ENCODE peak calls at places on chromosome 14, in eight cellular contexts. One of them, this sample, is unnamed.

GRCh38 chr14:72535485-72535884 is 358.4 kb downstream of the DPF3 start:
- DNase-seq in adipocyte: no peak
- DNase-seq in right lobe of liver: no peak
- DNase-seq in fibroblast of pulmonary artery: no peak
- DNase-seq in cardiac muscle cell: no peak
- DNase-seq in GM23248: no peak
- DNase-seq in lower lobe of right lung: no peak
- DNase-seq in adrenal gland: no peak
- DNase-seq in this sample: no peak

GRCh38 chr14:65019944-65020566 is 33.4 kb downstream of the FNTB start:
- DNase-seq in fibroblast of pulmonary artery: peak; percentile 92
- DNase-seq in adrenal gland: peak; percentile 47
- DNase-seq in adipocyte: peak; percentile 82
- DNase-seq in GM23248: peak; percentile 84
- DNase-seq in right lobe of liver: no peak
- DNase-seq in lower lobe of right lung: no peak
- DNase-seq in cardiac muscle cell: peak; percentile 89
- DNase-seq in this sample: no peak

GRCh38 chr14:32967421-32967820 is 28.7 kb downstream of the NPAS3 start:
- DNase-seq in adipocyte: no peak
- DNase-seq in fibroblast of pulmonary artery: no peak
- DNase-seq in adrenal gland: no peak
- DNase-seq in GM23248: no peak
- DNase-seq in lower lobe of right lung: no peak
- DNase-seq in cardiac muscle cell: no peak
- DNase-seq in right lobe of liver: no peak
- DNase-seq in this sample: no peak

GRCh38 chr14:77023001-77023996 is 5.2 kb downstream of the IRF2BPL start:
- DNase-seq in GM23248: peak; percentile 67
- DNase-seq in fibroblast of pulmonary artery: peak; percentile 57
- DNase-seq in adrenal gland: no peak
- DNase-seq in lower lobe of right lung: peak; percentile 48
- DNase-seq in cardiac muscle cell: peak; percentile 70
- DNase-seq in right lobe of liver: peak; percentile 93
- DNase-seq in adipocyte: peak; percentile 73
- DNase-seq in this sample: peak; percentile 76

GRCh38 chr14:90839024-90839888 is 23.0 kb upstream of the TTC7B start:
- DNase-seq in adrenal gland: no peak
- DNase-seq in GM23248: peak; percentile 75
- DNase-seq in lower lobe of right lung: no peak
- DNase-seq in fibroblast of pulmonary artery: peak; percentile 67
- DNase-seq in cardiac muscle cell: peak; percentile 68
- DNase-seq in adipocyte: peak; percentile 41
- DNase-seq in right lobe of liver: no peak
- DNase-seq in this sample: no peak

GRCh38 chr14:104293851-104294627 is 155.7 kb downstream of the KIF26A start:
- DNase-seq in adipocyte: no peak
- DNase-seq in fibroblast of pulmonary artery: no peak
- DNase-seq in adrenal gland: no peak
- DNase-seq in lower lobe of right lung: peak; percentile 41
- DNase-seq in cardiac muscle cell: no peak
- DNase-seq in GM23248: peak; percentile 4
- DNase-seq in right lobe of liver: peak; percentile 45
- DNase-seq in this sample: peak; percentile 49

GRCh38 chr14:53692451-53693330 is 263.9 kb downstream of the BMP4 start:
- DNase-seq in adipocyte: no peak
- DNase-seq in fibroblast of pulmonary artery: no peak
- DNase-seq in adrenal gland: no peak
- DNase-seq in cardiac muscle cell: no peak
- DNase-seq in lower lobe of right lung: no peak
- DNase-seq in right lobe of liver: no peak
- DNase-seq in GM23248: no peak
- DNase-seq in this sample: no peak

GRCh38 chr14:74867673-74868072 is 8.3 kb downstream of the PROX2 start:
- DNase-seq in lower lobe of right lung: no peak
- DNase-seq in adipocyte: peak; percentile 82
- DNase-seq in fibroblast of pulmonary artery: peak; percentile 50
- DNase-seq in GM23248: peak; percentile 83
- DNase-seq in right lobe of liver: no peak
- DNase-seq in cardiac muscle cell: peak; percentile 72
- DNase-seq in adrenal gland: no peak
- DNase-seq in this sample: peak; percentile 65

GRCh38 chr14:84465890-84466289 is 1064.1 kb upstream of the FLRT2 start:
- DNase-seq in cardiac muscle cell: peak; percentile 10
- DNase-seq in right lobe of liver: no peak
- DNase-seq in lower lobe of right lung: no peak
- DNase-seq in adrenal gland: no peak
- DNase-seq in GM23248: no peak
- DNase-seq in adipocyte: no peak
- DNase-seq in fibroblast of pulmonary artery: no peak
- DNase-seq in this sample: no peak

GRCh38 chr14:41607966-41608663 is 1.4 kb downstream of the LRFN5 start:
- DNase-seq in GM23248: peak; percentile 45
- DNase-seq in right lobe of liver: no peak
- DNase-seq in fibroblast of pulmonary artery: no peak
- DNase-seq in lower lobe of right lung: no peak
- DNase-seq in adipocyte: no peak
- DNase-seq in adrenal gland: no peak
- DNase-seq in cardiac muscle cell: no peak
- DNase-seq in this sample: no peak

GRCh38 chr14:80575763-80576162 is 364.5 kb upstream of the DIO2 start:
- DNase-seq in lower lobe of right lung: no peak
- DNase-seq in adipocyte: no peak
- DNase-seq in adrenal gland: no peak
- DNase-seq in right lobe of liver: no peak
- DNase-seq in fibroblast of pulmonary artery: no peak
- DNase-seq in GM23248: no peak
- DNase-seq in cardiac muscle cell: no peak
- DNase-seq in this sample: no peak

GRCh38 chr14:92783813-92784431 is 10.2 kb upstream of the GOLGA5 start:
- DNase-seq in cardiac muscle cell: peak; percentile 79
- DNase-seq in adipocyte: peak; percentile 84
- DNase-seq in fibroblast of pulmonary artery: peak; percentile 83
- DNase-seq in right lobe of liver: no peak
- DNase-seq in adrenal gland: peak; percentile 40
- DNase-seq in GM23248: peak; percentile 68
- DNase-seq in lower lobe of right lung: no peak
- DNase-seq in this sample: peak; percentile 86

GRCh38 chr14:65588426-65589140 is 176.1 kb downstream of the FUT8 start:
- DNase-seq in fibroblast of pulmonary artery: no peak
- DNase-seq in right lobe of liver: no peak
- DNase-seq in adrenal gland: no peak
- DNase-seq in GM23248: no peak
- DNase-seq in adipocyte: peak; percentile 36
- DNase-seq in lower lobe of right lung: no peak
- DNase-seq in cardiac muscle cell: peak; percentile 23
- DNase-seq in this sample: no peak

GRCh38 chr14:25431211-25432076 is 381.5 kb upstream of the STXBP6 start:
- DNase-seq in cardiac muscle cell: no peak
- DNase-seq in right lobe of liver: peak; percentile 47
- DNase-seq in adipocyte: no peak
- DNase-seq in fibroblast of pulmonary artery: peak; percentile 1
- DNase-seq in GM23248: peak; percentile 14
- DNase-seq in lower lobe of right lung: no peak
- DNase-seq in adrenal gland: peak; percentile 35
- DNase-seq in this sample: no peak

GRCh38 chr14:57918791-57919190 is 52.9 kb upstream of the SLC35F4 start:
- DNase-seq in right lobe of liver: no peak
- DNase-seq in cardiac muscle cell: no peak
- DNase-seq in GM23248: no peak
- DNase-seq in lower lobe of right lung: no peak
- DNase-seq in adipocyte: no peak
- DNase-seq in adrenal gland: no peak
- DNase-seq in fibroblast of pulmonary artery: no peak
- DNase-seq in this sample: no peak

GRCh38 chr14:24259282-24260025 is 3.5 kb downstream of the TGM1 start:
- DNase-seq in cardiac muscle cell: peak; percentile 74
- DNase-seq in fibroblast of pulmonary artery: peak; percentile 49
- DNase-seq in adipocyte: peak; percentile 55
- DNase-seq in GM23248: peak; percentile 21
- DNase-seq in lower lobe of right lung: peak; percentile 80
- DNase-seq in adrenal gland: no peak
- DNase-seq in right lobe of liver: no peak
- DNase-seq in this sample: no peak

GRCh38 chr14:48584031-48584430 is 908.6 kb upstream of the MDGA2 start:
- DNase-seq in GM23248: peak; percentile 0
- DNase-seq in adrenal gland: no peak
- DNase-seq in fibroblast of pulmonary artery: peak; percentile 12
- DNase-seq in adipocyte: no peak
- DNase-seq in right lobe of liver: no peak
- DNase-seq in lower lobe of right lung: no peak
- DNase-seq in cardiac muscle cell: no peak
- DNase-seq in this sample: no peak

GRCh38 chr14:99171396-99171795 is 100.6 kb downstream of the BCL11B start:
- DNase-seq in cardiac muscle cell: no peak
- DNase-seq in right lobe of liver: no peak
- DNase-seq in lower lobe of right lung: no peak
- DNase-seq in GM23248: no peak
- DNase-seq in fibroblast of pulmonary artery: no peak
- DNase-seq in adipocyte: no peak
- DNase-seq in adrenal gland: no peak
- DNase-seq in this sample: no peak

GRCh38 chr14:70894868-70895267 is 12.4 kb upstream of the PCNX1 start:
- DNase-seq in cardiac muscle cell: no peak
- DNase-seq in adrenal gland: no peak
- DNase-seq in adipocyte: peak; percentile 66
- DNase-seq in lower lobe of right lung: no peak
- DNase-seq in GM23248: peak; percentile 47
- DNase-seq in right lobe of liver: no peak
- DNase-seq in fibroblast of pulmonary artery: no peak
- DNase-seq in this sample: no peak

GRCh38 chr14:61965030-61965745 is 203.0 kb downstream of the SNAPC1 start:
- DNase-seq in cardiac muscle cell: peak; percentile 77
- DNase-seq in adrenal gland: no peak
- DNase-seq in GM23248: peak; percentile 89
- DNase-seq in adipocyte: peak; percentile 92
- DNase-seq in right lobe of liver: no peak
- DNase-seq in lower lobe of right lung: no peak
- DNase-seq in fibroblast of pulmonary artery: peak; percentile 74
- DNase-seq in this sample: no peak

GRCh38 chr14:32366995-32367394 is 37.9 kb downstream of the AKAP6 start:
- DNase-seq in fibroblast of pulmonary artery: peak; percentile 67
- DNase-seq in adrenal gland: no peak
- DNase-seq in lower lobe of right lung: no peak
- DNase-seq in cardiac muscle cell: peak; percentile 55
- DNase-seq in right lobe of liver: no peak
- DNase-seq in GM23248: peak; percentile 28
- DNase-seq in adipocyte: peak; percentile 18
- DNase-seq in this sample: no peak

GRCh38 chr14:76993743-76994142 is 34.8 kb downstream of the IRF2BPL start:
- DNase-seq in right lobe of liver: no peak
- DNase-seq in fibroblast of pulmonary artery: no peak
- DNase-seq in cardiac muscle cell: no peak
- DNase-seq in GM23248: no peak
- DNase-seq in adipocyte: no peak
- DNase-seq in lower lobe of right lung: no peak
- DNase-seq in adrenal gland: no peak
- DNase-seq in this sample: no peak

GRCh38 chr14:58356268-58356667 is 39.5 kb upstream of the TOMM20L start:
- DNase-seq in right lobe of liver: no peak
- DNase-seq in adrenal gland: no peak
- DNase-seq in fibroblast of pulmonary artery: no peak
- DNase-seq in GM23248: no peak
- DNase-seq in lower lobe of right lung: no peak
- DNase-seq in adipocyte: peak; percentile 45
- DNase-seq in cardiac muscle cell: no peak
- DNase-seq in this sample: no peak

GRCh38 chr14:95474486-95474885 is 42.0 kb downstream of the SYNE3 start:
- DNase-seq in GM23248: no peak
- DNase-seq in adrenal gland: no peak
- DNase-seq in fibroblast of pulmonary artery: no peak
- DNase-seq in lower lobe of right lung: no peak
- DNase-seq in right lobe of liver: no peak
- DNase-seq in adipocyte: no peak
- DNase-seq in cardiac muscle cell: no peak
- DNase-seq in this sample: peak; percentile 2
- H3K4me3 ChIP-seq in GM23248: no peak overlapping the region
- H3K4me3 ChIP-seq in adrenal gland: no peak overlapping the region
- H3K4me3 ChIP-seq in fibroblast of pulmonary artery: no peak overlapping the region
- H3K4me3 ChIP-seq in lower lobe of right lung: no peak overlapping the region
- H3K4me3 ChIP-seq in right lobe of liver: no peak overlapping the region
- H3K4me3 ChIP-seq in adipocyte: no peak overlapping the region
- H3K4me3 ChIP-seq in cardiac muscle cell: no peak overlapping the region
- H3K4me3 ChIP-seq in this sample: no peak overlapping the region

GRCh38 chr14:94161979-94162378 is 12.1 kb upstream of the PPP4R4 start:
- DNase-seq in fibroblast of pulmonary artery: peak; percentile 26
- DNase-seq in adipocyte: peak; percentile 53
- DNase-seq in cardiac muscle cell: peak; percentile 55
- DNase-seq in right lobe of liver: no peak
- DNase-seq in lower lobe of right lung: no peak
- DNase-seq in adrenal gland: no peak
- DNase-seq in GM23248: no peak
- DNase-seq in this sample: no peak

GRCh38 chr14:94163806-94164205 is 10.3 kb upstream of the PPP4R4 start:
- DNase-seq in fibroblast of pulmonary artery: no peak
- DNase-seq in adrenal gland: no peak
- DNase-seq in adipocyte: no peak
- DNase-seq in lower lobe of right lung: no peak
- DNase-seq in GM23248: no peak
- DNase-seq in right lobe of liver: no peak
- DNase-seq in cardiac muscle cell: peak; percentile 5
- DNase-seq in this sample: no peak

GRCh38 chr14:94158239-94158888 is 15.8 kb upstream of the PPP4R4 start:
- DNase-seq in cardiac muscle cell: no peak
- DNase-seq in fibroblast of pulmonary artery: no peak
- DNase-seq in right lobe of liver: no peak
- DNase-seq in adrenal gland: no peak
- DNase-seq in adipocyte: no peak
- DNase-seq in lower lobe of right lung: no peak
- DNase-seq in GM23248: no peak
- DNase-seq in this sample: no peak

GRCh38 chr14:94162466-94162865 is 11.7 kb upstream of the PPP4R4 start:
- DNase-seq in GM23248: no peak
- DNase-seq in cardiac muscle cell: no peak
- DNase-seq in right lobe of liver: no peak
- DNase-seq in adrenal gland: no peak
- DNase-seq in fibroblast of pulmonary artery: no peak
- DNase-seq in lower lobe of right lung: no peak
- DNase-seq in adipocyte: no peak
- DNase-seq in this sample: no peak

GRCh38 chr14:94161087-94161486 is 13.0 kb upstream of the PPP4R4 start:
- DNase-seq in adipocyte: no peak
- DNase-seq in adrenal gland: no peak
- DNase-seq in fibroblast of pulmonary artery: no peak
- DNase-seq in cardiac muscle cell: no peak
- DNase-seq in GM23248: no peak
- DNase-seq in right lobe of liver: no peak
- DNase-seq in lower lobe of right lung: no peak
- DNase-seq in this sample: no peak
- H3K4me3 ChIP-seq in adipocyte: no peak overlapping the region
- H3K4me3 ChIP-seq in adrenal gland: no peak overlapping the region
- H3K4me3 ChIP-seq in fibroblast of pulmonary artery: no peak overlapping the region
- H3K4me3 ChIP-seq in cardiac muscle cell: no peak overlapping the region
- H3K4me3 ChIP-seq in GM23248: no peak overlapping the region
- H3K4me3 ChIP-seq in right lobe of liver: no peak overlapping the region
- H3K4me3 ChIP-seq in lower lobe of right lung: no peak overlapping the region
- H3K4me3 ChIP-seq in this sample: no peak overlapping the region

GRCh38 chr14:60515696-60516284 is 6.8 kb downstream of the SIX6 start:
- DNase-seq in cardiac muscle cell: no peak
- DNase-seq in GM23248: no peak
- DNase-seq in lower lobe of right lung: no peak
- DNase-seq in adipocyte: no peak
- DNase-seq in right lobe of liver: no peak
- DNase-seq in adrenal gland: no peak
- DNase-seq in fibroblast of pulmonary artery: no peak
- DNase-seq in this sample: no peak
- H3K4me3 ChIP-seq in cardiac muscle cell: peak overlapping the region; percentile 33
- H3K4me3 ChIP-seq in GM23248: no peak overlapping the region
- H3K4me3 ChIP-seq in lower lobe of right lung: no peak overlapping the region
- H3K4me3 ChIP-seq in adipocyte: no peak overlapping the region
- H3K4me3 ChIP-seq in right lobe of liver: no peak overlapping the region
- H3K4me3 ChIP-seq in adrenal gland: no peak overlapping the region
- H3K4me3 ChIP-seq in fibroblast of pulmonary artery: no peak overlapping the region
- H3K4me3 ChIP-seq in this sample: no peak overlapping the region

GRCh38 chr14:55578511-55578910 is 1.5 kb upstream of the KTN1 start:
- DNase-seq in GM23248: peak; percentile 45
- DNase-seq in fibroblast of pulmonary artery: no peak
- DNase-seq in cardiac muscle cell: no peak
- DNase-seq in lower lobe of right lung: no peak
- DNase-seq in right lobe of liver: no peak
- DNase-seq in adipocyte: no peak
- DNase-seq in adrenal gland: no peak
- DNase-seq in this sample: no peak
- H3K4me3 ChIP-seq in GM23248: peak overlapping the region; percentile 91
- H3K4me3 ChIP-seq in fibroblast of pulmonary artery: peak overlapping the region; percentile 76
- H3K4me3 ChIP-seq in cardiac muscle cell: peak overlapping the region; percentile 86
- H3K4me3 ChIP-seq in lower lobe of right lung: peak overlapping the region; percentile 94
- H3K4me3 ChIP-seq in right lobe of liver: no peak overlapping the region
- H3K4me3 ChIP-seq in adipocyte: peak overlapping the region; percentile 96
- H3K4me3 ChIP-seq in adrenal gland: no peak overlapping the region
- H3K4me3 ChIP-seq in this sample: no peak overlapping the region

This sample was measured in mucosa of descending colon.